ENCODE peak calls at places on chromosomes 11 and 22, in eight cellular contexts. S, Y, W, G, U, Q, B and O are unnamed samples.

GRCh38 chr22:17772249-17772962 is 1.9 kb downstream of the BID start:
- DNase-seq in B (no peak), S (no peak), Q (no peak), U (no peak), Y (peak), G (no peak), W (peak), O (no peak)

GRCh38 chr11:110088535-110089344 is 4.5 kb upstream of the ZC3H12C start:
- DNase-seq in Q (no peak), W (no peak), S (no peak), B (no peak), Y (no peak), G (no peak), U (no peak), O (no peak)

GRCh38 chr22:25485626-25486545 is 78.6 kb upstream of the GRK3 start:
- DNase-seq in Y (no peak), B (peak), Q (no peak), W (no peak), U (no peak), G (no peak), S (peak), O (no peak)

GRCh38 chr22:43824724-43825485 is 12.8 kb upstream of the EFCAB6 start:
- DNase-seq in W (no peak), B (no peak), G (no peak), Q (no peak), S (no peak), U (no peak), Y (no peak), O (no peak)

GRCh38 chr11:75388386-75389275 is 10.7 kb upstream of the RPS3 start:
- DNase-seq in B (peak), Q (peak), S (no peak), G (peak), U (peak), W (peak), Y (peak), O (no peak)

GRCh38 chr22:23042179-23042578 is 28.1 kb upstream of the GNAZ start:
- DNase-seq in Q (no peak), U (no peak), W (no peak), G (no peak), S (no peak), B (no peak), Y (no peak), O (no peak)

GRCh38 chr11:12696911-12697581 is 22.8 kb downstream of the TEAD1 start:
- DNase-seq in Y (no peak), S (no peak), G (no peak), Q (no peak), W (no peak), B (no peak), U (no peak), O (peak)

GRCh38 chr22:23142546-23143105 is 836 bp upstream of the RSPH14 start:
- DNase-seq in Y (no peak), U (no peak), S (no peak), W (no peak), Q (no peak), B (no peak), G (no peak), O (no peak)